ENCODE peak calls at places on chromosome 14, in six cellular contexts. V, M, G, K, Y and U are unnamed samples.

GRCh38 chr14:100140452-100141132 is 18.9 kb downstream of the DEGS2 start:
- DNase-seq in V (no peak), M (no peak), G (no peak), Y (no peak), K (no peak), U (no peak)

GRCh38 chr14:35897616-35898111 is 71.5 kb downstream of the BRMS1L start:
- DNase-seq in K (no peak), V (no peak), M (no peak), G (no peak), Y (no peak), U (no peak)

GRCh38 chr14:95496111-95496681 is 20.3 kb downstream of the SYNE3 start:
- DNase-seq in V (no peak), K (no peak), Y (no peak), G (no peak), M (no peak), U (no peak)

GRCh38 chr14:32370720-32371119 is 41.6 kb downstream of the AKAP6 start:
- DNase-seq in V (peak), G (no peak), K (peak), M (no peak), Y (no peak), U (no peak)

GRCh38 chr14:60235440-60235839 is 13.6 kb upstream of the PPM1A start:
- DNase-seq in V (no peak), Y (no peak), K (no peak), G (no peak), M (no peak), U (no peak)

GRCh38 chr14:70011098-70011497 is 131.9 kb downstream of the SMOC1 start:
- DNase-seq in G (no peak), Y (no peak), V (no peak), M (no peak), K (no peak), U (no peak)

GRCh38 chr14:25607095-25607657 is 557.2 kb upstream of the STXBP6 start:
- DNase-seq in Y (no peak), M (no peak), G (no peak), K (no peak), V (no peak), U (no peak)

GRCh38 chr14:101469382-101470251 is 91.7 kb upstream of the DIO3 start:
- DNase-seq in Y (no peak), K (no peak), M (no peak), V (no peak), G (no peak), U (no peak)

GRCh38 chr14:96735509-96735908 is 61.7 kb upstream of the VRK1 start:
- DNase-seq in G (no peak), K (no peak), V (no peak), Y (no peak), M (no peak), U (no peak)

GRCh38 chr14:40122978-40123648 is 690.9 kb upstream of the FBXO33 start:
- DNase-seq in M (no peak), V (no peak), G (no peak), Y (no peak), K (peak), U (no peak)

GRCh38 chr14:70886421-70887206 is 20.6 kb upstream of the PCNX1 start:
- DNase-seq in Y (no peak), K (no peak), G (no peak), V (no peak), M (no peak), U (no peak)

GRCh38 chr14:38210168-38210567 is 2.5 kb downstream of the SSTR1 start:
- DNase-seq in Y (no peak), V (peak), K (no peak), M (no peak), G (no peak), U (no peak)

GRCh38 chr14:72618424-72618823 is 275.5 kb downstream of the DPF3 start:
- DNase-seq in V (no peak), M (no peak), G (peak), K (no peak), Y (no peak), U (peak)

GRCh38 chr14:88210426-88210825 is 112.6 kb downstream of the KCNK10 start:
- DNase-seq in G (no peak), K (no peak), Y (no peak), V (no peak), M (no peak), U (no peak)

GRCh38 chr14:23307146-23307447 is 464 bp downstream of the BCL2L2 start:
- DNase-seq in M (no peak), V (no peak), Y (no peak), G (no peak), K (no peak), U (no peak)

GRCh38 chr14:97107070-97107469 is 309.9 kb downstream of the VRK1 start:
- DNase-seq in Y (no peak), K (no peak), V (no peak), G (no peak), M (no peak), U (no peak)

GRCh38 chr14:81269100-81269978 is 48.6 kb upstream of the GTF2A1 start:
- DNase-seq in V (peak), Y (no peak), G (no peak), K (peak), M (no peak), U (no peak)

GRCh38 chr14:65465584-65465983 is 53.1 kb downstream of the FUT8 start:
- DNase-seq in M (no peak), V (no peak), G (no peak), Y (no peak), K (no peak), U (no peak)

GRCh38 chr14:35287481-35288013 is 4.6 kb upstream of the PSMA6 start:
- DNase-seq in V (peak), Y (no peak), G (no peak), M (no peak), K (no peak), U (no peak)

GRCh38 chr14:92481811-92482559 is 31.6 kb upstream of the RIN3 start:
- DNase-seq in Y (no peak), G (no peak), K (no peak), V (no peak), M (no peak), U (peak)

GRCh38 chr14:83975435-83976222 is 1554.3 kb upstream of the FLRT2 start:
- DNase-seq in V (no peak), G (no peak), M (no peak), Y (no peak), K (no peak), U (no peak)

GRCh38 chr14:75372260-75372659 is 55.6 kb upstream of the JDP2 start:
- DNase-seq in M (no peak), K (peak), G (peak), V (no peak), Y (no peak), U (no peak)

GRCh38 chr14:104827173-104828055 is 26.5 kb downstream of the ZBTB42 start:
- DNase-seq in K (no peak), G (no peak), M (no peak), Y (peak), V (peak), U (no peak)

GRCh38 chr14:72525087-72525909 is 368.6 kb downstream of the DPF3 start:
- DNase-seq in Y (no peak), M (no peak), V (no peak), G (no peak), K (no peak), U (no peak)

GRCh38 chr14:64137657-64138290 is 156.4 kb downstream of the ESR2 start:
- DNase-seq in K (no peak), G (no peak), Y (no peak), V (peak), M (no peak), U (no peak)

GRCh38 chr14:60311417-60311816 is 62.4 kb downstream of the PPM1A start:
- DNase-seq in G (no peak), M (no peak), V (peak), Y (no peak), K (peak), U (no peak)

GRCh38 chr14:47509957-47510356 is 165.4 kb downstream of the MDGA2 start:
- DNase-seq in V (no peak), K (no peak), Y (no peak), M (no peak), G (no peak), U (no peak)

GRCh38 chr14:59306775-59307174 is 118.3 kb downstream of the DAAM1 start:
- DNase-seq in V (peak), M (no peak), Y (no peak), G (no peak), K (no peak), U (no peak)

GRCh38 chr14:105460616-105461015 is 14.0 kb upstream of the CRIP2 start:
- DNase-seq in Y (no peak), V (no peak), M (no peak), K (no peak), G (no peak), U (no peak)

GRCh38 chr14:54754623-54755386 is 147.8 kb downstream of the GCH1 start:
- DNase-seq in Y (peak), K (no peak), V (no peak), G (no peak), M (no peak), U (no peak)

GRCh38 chr14:94370524-94370910 is 17.9 kb downstream of the SERPINA1 start:
- DNase-seq in V (no peak), M (no peak), Y (no peak), G (no peak), K (no peak), U (no peak)

GRCh38 chr14:94368956-94369355 is 19.4 kb downstream of the SERPINA1 start:
- DNase-seq in K (no peak), G (no peak), M (no peak), Y (no peak), V (no peak), U (no peak)

GRCh38 chr14:94374749-94375148 is 13.7 kb downstream of the SERPINA1 start:
- DNase-seq in M (no peak), K (no peak), G (no peak), Y (no peak), V (no peak), U (no peak)

GRCh38 chr14:94373708-94374107 is 14.7 kb downstream of the SERPINA1 start:
- DNase-seq in Y (no peak), G (no peak), K (peak), V (peak), M (no peak), U (no peak)

GRCh38 chr14:94372021-94372605 is 16.3 kb downstream of the SERPINA1 start:
- DNase-seq in Y (no peak), M (no peak), G (no peak), K (no peak), V (no peak), U (no peak)
- TF ChIP-seq CTCF in Y (no peak), M (no peak), G (no peak), K (peak), V (no peak), U (no peak)

DNA sequence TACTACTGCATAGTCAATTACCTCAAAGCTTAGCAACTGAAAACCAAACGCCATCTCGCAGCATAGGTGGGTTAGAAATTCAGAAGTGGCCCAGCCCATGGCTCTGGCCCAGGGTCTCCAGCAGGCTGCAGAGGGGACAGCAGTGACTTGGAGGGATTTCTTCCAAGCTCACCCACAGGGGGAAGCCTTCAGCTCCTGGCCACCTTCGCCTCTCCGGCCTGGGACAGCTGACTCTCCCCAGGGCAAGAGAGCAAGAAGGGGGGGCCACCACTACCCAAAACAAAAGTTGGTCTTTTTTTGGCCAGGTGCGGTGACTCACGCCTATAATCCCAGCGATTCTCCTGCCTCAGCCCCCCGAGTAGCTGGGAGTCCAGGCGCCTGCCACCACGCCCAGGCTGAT is 32.2 kb upstream of the ANKRD9 start:
- DNase-seq in G (no peak), Y (no peak), K (no peak), V (no peak), M (no peak), U (no peak)
- TF ChIP-seq CTCF in G (no peak), Y (no peak), K (no peak), V (no peak), M (no peak), U (no peak)

GRCh38 chr14:20935303-20935984 is 19.8 kb upstream of the RNASE2 start:
- DNase-seq in Y (no peak), M (no peak), V (no peak), G (no peak), K (no peak), U (no peak)

GRCh38 chr14:20934148-20934762 is 21.0 kb upstream of the RNASE2 start:
- DNase-seq in Y (peak), K (no peak), V (peak), M (no peak), G (no peak), U (no peak)
- TF ChIP-seq CTCF in Y (no peak), K (peak), V (peak), M (peak), G (no peak), U (peak)

GRCh38 chr14:90235179-90235976 is 21.0 kb upstream of the PSMC1 start:
- DNase-seq in Y (peak), G (no peak), K (no peak), V (peak), M (peak), U (peak)
- TF ChIP-seq CTCF in Y (peak), G (peak), K (peak), V (peak), M (peak), U (peak)

GRCh38 chr14:68665792-68666195 is 127.1 kb downstream of the ZFP36L1 start:
- DNase-seq in M (no peak), K (no peak), Y (no peak), G (no peak), V (no peak), U (no peak)

GRCh38 chr14:68665116-68665515 is 127.8 kb downstream of the ZFP36L1 start:
- DNase-seq in M (no peak), K (no peak), Y (no peak), G (no peak), V (peak), U (no peak)

GRCh38 chr14:68663385-68664076 is 129.3 kb downstream of the ZFP36L1 start:
- DNase-seq in Y (no peak), G (no peak), K (peak), V (peak), M (no peak), U (no peak)

GRCh38 chr14:68662395-68662794 is 130.5 kb downstream of the ZFP36L1 start:
- DNase-seq in V (no peak), Y (no peak), K (no peak), M (no peak), G (no peak), U (no peak)

GRCh38 chr14:68664225-68664681 is 128.6 kb downstream of the ZFP36L1 start:
- DNase-seq in G (no peak), M (no peak), Y (no peak), K (no peak), V (no peak), U (no peak)
- TF ChIP-seq CTCF in G (no peak), M (no peak), Y (no peak), K (no peak), V (no peak), U (no peak)

DNA sequence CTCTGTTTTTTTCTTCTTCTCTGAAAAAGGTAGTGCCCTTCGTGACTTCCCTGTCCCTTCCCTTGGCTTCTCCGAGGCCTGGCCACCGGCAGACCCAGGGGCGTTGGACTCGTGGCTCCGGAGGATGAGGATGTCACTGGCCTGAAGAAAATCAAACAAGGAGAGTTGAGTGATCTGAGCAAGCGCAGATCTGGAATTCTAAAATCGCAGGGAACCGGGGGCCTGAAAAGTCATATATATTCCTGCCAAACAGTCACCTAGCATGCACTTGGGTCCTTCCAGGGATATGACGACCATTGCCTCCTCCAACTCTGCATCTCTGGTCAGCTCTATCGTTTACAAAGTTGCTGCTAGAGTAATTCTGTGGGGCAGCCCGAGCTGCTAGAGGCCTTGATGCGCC is 5.2 kb upstream of the PNMA1 start:
- DNase-seq in G (no peak), K (no peak), M (no peak), V (no peak), Y (no peak), U (no peak)
- TF ChIP-seq CTCF in G (no peak), K (no peak), M (no peak), V (no peak), Y (no peak), U (no peak)

GRCh38 chr14:102586420-102587119 is 5.9 kb upstream of the RCOR1 start:
- DNase-seq in V (no peak), K (no peak), M (no peak), G (no peak), Y (no peak), U (no peak)
- TF ChIP-seq CTCF in V (no peak), K (no peak), M (no peak), G (no peak), Y (no peak), U (no peak)